ENCODE peak calls at places on chromosomes 7 and 10, in seven cellular contexts. One of them, this sample, is unnamed. For H3K4me1, the result is how much of the 10 kb centered on the place peaks cover.

GRCh38 chr10:20415684-20416083 is 481.4 kb downstream of the NEBL start:
- DNase-seq in psoas muscle: no peak
- DNase-seq in hepatocyte: no peak
- DNase-seq in stomach: no peak
- DNase-seq in ovary: no peak
- DNase-seq in CD8-positive, alpha-beta memory T cell: no peak
- DNase-seq in pancreas: no peak
- DNase-seq in this sample: no peak

GRCh38 chr7:101728888-101729883 is 88.2 kb upstream of the CUX1 start:
- DNase-seq in psoas muscle: no peak
- DNase-seq in hepatocyte: peak
- DNase-seq in stomach: peak
- DNase-seq in ovary: no peak
- DNase-seq in CD8-positive, alpha-beta memory T cell: no peak
- DNase-seq in pancreas: no peak
- DNase-seq in this sample: no peak

GRCh38 chr7:41445951-41446350 is 256.9 kb downstream of the INHBA start:
- DNase-seq in psoas muscle: no peak
- DNase-seq in hepatocyte: no peak
- DNase-seq in stomach: no peak
- DNase-seq in ovary: no peak
- DNase-seq in CD8-positive, alpha-beta memory T cell: no peak
- DNase-seq in pancreas: no peak
- DNase-seq in this sample: no peak

GRCh38 chr10:98673156-98673765 is 226.5 kb upstream of the HPS1 start:
- DNase-seq in psoas muscle: no peak
- DNase-seq in hepatocyte: no peak
- DNase-seq in stomach: no peak
- DNase-seq in ovary: no peak
- DNase-seq in CD8-positive, alpha-beta memory T cell: no peak
- DNase-seq in pancreas: no peak
- DNase-seq in this sample: no peak

GRCh38 chr10:119541046-119541445 is 1.5 kb downstream of the RGS10 start:
- DNase-seq in psoas muscle: no peak
- DNase-seq in hepatocyte: no peak
- DNase-seq in stomach: no peak
- DNase-seq in ovary: no peak
- DNase-seq in CD8-positive, alpha-beta memory T cell: peak
- DNase-seq in pancreas: no peak
- DNase-seq in this sample: no peak

GRCh38 chr10:26274391-26274790 is 57.8 kb downstream of the GAD2 start:
- DNase-seq in psoas muscle: no peak
- DNase-seq in hepatocyte: no peak
- DNase-seq in stomach: no peak
- DNase-seq in ovary: no peak
- DNase-seq in CD8-positive, alpha-beta memory T cell: no peak
- DNase-seq in pancreas: peak
- DNase-seq in this sample: no peak

GRCh38 chr7:157652954-157653826 is 316.4 kb downstream of the DNAJB6 start:
- DNase-seq in psoas muscle: no peak
- DNase-seq in hepatocyte: no peak
- DNase-seq in stomach: no peak
- DNase-seq in ovary: no peak
- DNase-seq in CD8-positive, alpha-beta memory T cell: no peak
- DNase-seq in pancreas: no peak
- DNase-seq in this sample: no peak

GRCh38 chr10:43678654-43679053 is 30.0 kb upstream of the ZNF32 start:
- DNase-seq in psoas muscle: no peak
- DNase-seq in hepatocyte: no peak
- DNase-seq in stomach: no peak
- DNase-seq in ovary: no peak
- DNase-seq in CD8-positive, alpha-beta memory T cell: no peak
- DNase-seq in pancreas: no peak
- DNase-seq in this sample: no peak

GRCh38 chr7:46775776-46776175 is 806.1 kb downstream of the TNS3 start:
- DNase-seq in psoas muscle: no peak
- DNase-seq in hepatocyte: no peak
- DNase-seq in stomach: no peak
- DNase-seq in ovary: no peak
- DNase-seq in CD8-positive, alpha-beta memory T cell: no peak
- DNase-seq in pancreas: no peak
- DNase-seq in this sample: no peak

GRCh38 chr10:62772186-62772950 is 32.2 kb upstream of the ADO start:
- DNase-seq in psoas muscle: no peak
- DNase-seq in hepatocyte: no peak
- DNase-seq in stomach: no peak
- DNase-seq in ovary: no peak
- DNase-seq in CD8-positive, alpha-beta memory T cell: no peak
- DNase-seq in pancreas: no peak
- DNase-seq in this sample: no peak

GRCh38 chr7:22386206-22386858 is 29.4 kb upstream of the RAPGEF5 start:
- DNase-seq in psoas muscle: no peak
- DNase-seq in hepatocyte: no peak
- DNase-seq in stomach: no peak
- DNase-seq in ovary: no peak
- DNase-seq in CD8-positive, alpha-beta memory T cell: no peak
- DNase-seq in pancreas: no peak
- DNase-seq in this sample: no peak

GRCh38 chr7:4681218-4681851 is 760 bp upstream of the FOXK1 start:
- DNase-seq in psoas muscle: no peak
- DNase-seq in hepatocyte: no peak
- DNase-seq in stomach: no peak
- DNase-seq in ovary: no peak
- DNase-seq in CD8-positive, alpha-beta memory T cell: no peak
- DNase-seq in pancreas: no peak
- DNase-seq in this sample: no peak

GRCh38 chr7:74094224-74095095 is 10.9 kb downstream of the LIMK1 start:
- DNase-seq in psoas muscle: peak
- DNase-seq in hepatocyte: peak
- DNase-seq in stomach: peak
- DNase-seq in ovary: peak
- DNase-seq in CD8-positive, alpha-beta memory T cell: peak
- DNase-seq in pancreas: no peak
- DNase-seq in this sample: peak

GRCh38 chr7:148729984-148730733 is 31.5 kb downstream of the CUL1 start:
- DNase-seq in psoas muscle: no peak
- DNase-seq in hepatocyte: no peak
- DNase-seq in stomach: no peak
- DNase-seq in ovary: no peak
- DNase-seq in CD8-positive, alpha-beta memory T cell: no peak
- DNase-seq in pancreas: no peak
- DNase-seq in this sample: no peak

GRCh38 chr7:45573636-45574470 is at the start of gene ADCY1:
- DNase-seq in psoas muscle: no peak
- DNase-seq in hepatocyte: peak
- DNase-seq in stomach: no peak
- DNase-seq in ovary: no peak
- DNase-seq in CD8-positive, alpha-beta memory T cell: no peak
- DNase-seq in pancreas: no peak
- DNase-seq in this sample: no peak

GRCh38 chr7:112648781-112649180 is 141.4 kb downstream of the TMEM168 start:
- DNase-seq in psoas muscle: no peak
- DNase-seq in hepatocyte: no peak
- DNase-seq in stomach: no peak
- DNase-seq in ovary: no peak
- DNase-seq in CD8-positive, alpha-beta memory T cell: no peak
- DNase-seq in pancreas: no peak
- DNase-seq in this sample: no peak

GRCh38 chr7:17043012-17043877 is 161.5 kb upstream of the AGR3 start:
- DNase-seq in psoas muscle: no peak
- DNase-seq in hepatocyte: no peak
- DNase-seq in stomach: no peak
- DNase-seq in ovary: no peak
- DNase-seq in CD8-positive, alpha-beta memory T cell: no peak
- DNase-seq in pancreas: no peak
- DNase-seq in this sample: no peak

GRCh38 chr10:53839437-53840039 is 961.5 kb downstream of the PCDH15 start:
- DNase-seq in psoas muscle: no peak
- DNase-seq in hepatocyte: peak
- DNase-seq in stomach: no peak
- DNase-seq in ovary: no peak
- DNase-seq in CD8-positive, alpha-beta memory T cell: no peak
- DNase-seq in pancreas: no peak
- DNase-seq in this sample: no peak
- H3K4me1 ChIP-seq in psoas muscle: under half
- H3K4me1 ChIP-seq in hepatocyte: under half
- H3K4me1 ChIP-seq in stomach: under half
- H3K4me1 ChIP-seq in ovary: under half
- H3K4me1 ChIP-seq in CD8-positive, alpha-beta memory T cell: under half
- H3K4me1 ChIP-seq in pancreas: under half
- H3K4me1 ChIP-seq in this sample: under half

GRCh38 chr7:120168066-120168465 is 104.9 kb upstream of the KCND2 start:
- DNase-seq in psoas muscle: no peak
- DNase-seq in hepatocyte: no peak
- DNase-seq in stomach: no peak
- DNase-seq in ovary: no peak
- DNase-seq in CD8-positive, alpha-beta memory T cell: no peak
- DNase-seq in pancreas: no peak
- DNase-seq in this sample: no peak
- H3K27ac ChIP-seq in psoas muscle: peak
- H3K27ac ChIP-seq in hepatocyte: no peak
- H3K27ac ChIP-seq in stomach: no peak
- H3K27ac ChIP-seq in ovary: no peak
- H3K27ac ChIP-seq in CD8-positive, alpha-beta memory T cell: no peak
- H3K27ac ChIP-seq in pancreas: peak
- H3K27ac ChIP-seq in this sample: no peak

DNA sequence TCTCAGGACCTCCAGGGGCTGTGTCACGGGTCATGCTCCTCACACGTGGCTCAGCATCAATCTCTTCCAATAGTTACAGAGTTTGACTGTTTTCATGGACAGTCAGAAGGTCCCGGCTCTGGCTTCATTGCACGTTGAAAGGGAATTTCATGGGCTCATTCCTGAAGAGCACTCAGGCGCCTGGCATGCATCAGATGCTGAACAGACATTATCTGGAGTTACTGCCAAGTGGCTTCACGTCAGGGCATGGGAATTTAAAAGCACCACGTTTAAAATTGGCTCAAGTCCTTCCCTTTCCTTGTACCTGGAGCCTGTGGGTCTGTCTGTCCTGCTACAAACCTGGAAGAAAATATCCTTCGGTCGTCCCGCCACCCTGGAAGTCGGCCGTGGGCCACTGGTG is 50.4 kb downstream of the CFAP46 start:
- DNase-seq in psoas muscle: peak
- DNase-seq in hepatocyte: peak
- DNase-seq in stomach: no peak
- DNase-seq in ovary: no peak
- DNase-seq in CD8-positive, alpha-beta memory T cell: no peak
- DNase-seq in pancreas: no peak
- DNase-seq in this sample: no peak
- H3K4me3 ChIP-seq in psoas muscle: no peak
- H3K4me3 ChIP-seq in hepatocyte: no peak
- H3K4me3 ChIP-seq in stomach: no peak
- H3K4me3 ChIP-seq in ovary: no peak
- H3K4me3 ChIP-seq in CD8-positive, alpha-beta memory T cell: no peak
- H3K4me3 ChIP-seq in pancreas: no peak
- H3K4me3 ChIP-seq in this sample: no peak

DNA sequence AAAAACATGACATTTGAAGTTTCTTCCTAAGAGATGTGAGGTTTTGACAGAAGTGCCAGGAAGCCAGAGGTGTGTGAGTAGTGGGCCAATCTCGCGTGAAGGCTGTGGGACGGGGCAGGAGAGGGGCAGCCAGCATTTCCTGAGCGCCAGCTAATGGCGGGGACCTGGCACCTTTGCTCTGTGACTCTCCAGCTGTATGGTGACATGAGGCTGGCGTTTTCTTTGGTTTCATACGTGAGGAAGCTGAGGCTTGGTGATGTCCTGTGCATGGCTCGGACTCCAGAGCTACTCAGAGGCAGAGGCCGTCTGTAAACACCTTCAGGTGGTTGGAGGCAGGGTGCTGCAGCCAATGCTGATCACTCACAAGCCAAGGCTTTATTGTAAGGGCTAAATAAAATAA is 53.8 kb downstream of the IKZF1 start:
- DNase-seq in psoas muscle: no peak
- DNase-seq in hepatocyte: no peak
- DNase-seq in stomach: no peak
- DNase-seq in ovary: no peak
- DNase-seq in CD8-positive, alpha-beta memory T cell: no peak
- DNase-seq in pancreas: no peak
- DNase-seq in this sample: no peak
- H3K4me1 ChIP-seq in psoas muscle: under half
- H3K4me1 ChIP-seq in hepatocyte: under half
- H3K4me1 ChIP-seq in stomach: under half
- H3K4me1 ChIP-seq in ovary: under half
- H3K4me1 ChIP-seq in CD8-positive, alpha-beta memory T cell: half or more
- H3K4me1 ChIP-seq in pancreas: under half
- H3K4me1 ChIP-seq in this sample: under half

GRCh38 chr7:914521-915194 is 38.3 kb downstream of the GET4 start:
- DNase-seq in psoas muscle: no peak
- DNase-seq in hepatocyte: no peak
- DNase-seq in stomach: no peak
- DNase-seq in ovary: no peak
- DNase-seq in CD8-positive, alpha-beta memory T cell: no peak
- DNase-seq in pancreas: no peak
- DNase-seq in this sample: no peak

GRCh38 chr7:916291-916941 is 38.1 kb downstream of the ADAP1 start:
- DNase-seq in psoas muscle: peak
- DNase-seq in hepatocyte: no peak
- DNase-seq in stomach: no peak
- DNase-seq in ovary: no peak
- DNase-seq in CD8-positive, alpha-beta memory T cell: no peak
- DNase-seq in pancreas: no peak
- DNase-seq in this sample: peak

GRCh38 chr7:913736-914520 is 37.6 kb downstream of the GET4 start:
- DNase-seq in psoas muscle: no peak
- DNase-seq in hepatocyte: no peak
- DNase-seq in stomach: peak
- DNase-seq in ovary: no peak
- DNase-seq in CD8-positive, alpha-beta memory T cell: no peak
- DNase-seq in pancreas: no peak
- DNase-seq in this sample: no peak

GRCh38 chr7:917255-918117 is 37.0 kb downstream of the ADAP1 start:
- DNase-seq in psoas muscle: peak
- DNase-seq in hepatocyte: no peak
- DNase-seq in stomach: no peak
- DNase-seq in ovary: no peak
- DNase-seq in CD8-positive, alpha-beta memory T cell: no peak
- DNase-seq in pancreas: no peak
- DNase-seq in this sample: peak

GRCh38 chr7:915291-916218 is 38.9 kb downstream of the ADAP1 start:
- DNase-seq in psoas muscle: peak
- DNase-seq in hepatocyte: no peak
- DNase-seq in stomach: no peak
- DNase-seq in ovary: no peak
- DNase-seq in CD8-positive, alpha-beta memory T cell: no peak
- DNase-seq in pancreas: no peak
- DNase-seq in this sample: no peak
- H3K27ac ChIP-seq in psoas muscle: no peak
- H3K27ac ChIP-seq in hepatocyte: no peak
- H3K27ac ChIP-seq in stomach: no peak
- H3K27ac ChIP-seq in ovary: no peak
- H3K27ac ChIP-seq in CD8-positive, alpha-beta memory T cell: no peak
- H3K27ac ChIP-seq in pancreas: no peak
- H3K27ac ChIP-seq in this sample: no peak

GRCh38 chr7:103445228-103446020 is 583 bp downstream of the SLC26A5 start:
- DNase-seq in psoas muscle: no peak
- DNase-seq in hepatocyte: peak
- DNase-seq in stomach: no peak
- DNase-seq in ovary: no peak
- DNase-seq in CD8-positive, alpha-beta memory T cell: no peak
- DNase-seq in pancreas: no peak
- DNase-seq in this sample: no peak
- H3K4me3 ChIP-seq in psoas muscle: peak
- H3K4me3 ChIP-seq in hepatocyte: no peak
- H3K4me3 ChIP-seq in stomach: peak
- H3K4me3 ChIP-seq in ovary: no peak
- H3K4me3 ChIP-seq in CD8-positive, alpha-beta memory T cell: peak
- H3K4me3 ChIP-seq in pancreas: peak
- H3K4me3 ChIP-seq in this sample: peak

This sample was measured in aorta.